ENCODE peak calls at places on chromosomes 3 and 15, in six cellular contexts. P, M, C, B, D and X are unnamed samples.

GRCh38 chr3:34106879-34107278 is 308.4 kb downstream of the PDCD6IP start:
- DNase-seq in P (no peak), M (peak; percentile 27), C (no peak), B (no peak), D (no peak), X (no peak)

GRCh38 chr3:177519588-177519987 is 322.3 kb upstream of the TBL1XR1 start:
- DNase-seq in P (no peak), M (peak; percentile 52), C (no peak), B (no peak), D (no peak), X (no peak)

GRCh38 chr3:66276705-66277274 is 56.0 kb downstream of the SLC25A26 start:
- DNase-seq in P (peak; percentile 32), M (peak; percentile 68), C (no peak), B (peak; percentile 39), D (no peak), X (peak; percentile 87)

GRCh38 chr15:58748040-58748786 is 1.3 kb downstream of the ADAM10 start:
- DNase-seq in P (no peak), M (no peak), C (no peak), B (no peak), D (no peak), X (peak; percentile 27)

GRCh38 chr3:105511031-105511430 is 144.3 kb downstream of the ALCAM start:
- DNase-seq in P (no peak), M (no peak), C (no peak), B (no peak), D (no peak), X (no peak)

GRCh38 chr3:64240445-64240844 is 15.2 kb upstream of the PRICKLE2 start:
- DNase-seq in P (no peak), M (no peak), C (no peak), B (no peak), D (no peak), X (no peak)

GRCh38 chr3:18655827-18656226 is 230.7 kb upstream of the SATB1 start:
- DNase-seq in P (no peak), M (no peak), C (no peak), B (no peak), D (no peak), X (no peak)

GRCh38 chr3:134974621-134975020 is 179.6 kb downstream of the EPHB1 start:
- DNase-seq in P (no peak), M (no peak), C (no peak), B (no peak), D (no peak), X (no peak)

GRCh38 chr3:180416111-180416541 is 185.8 kb upstream of the TTC14 start:
- DNase-seq in P (no peak), M (no peak), C (no peak), B (no peak), D (no peak), X (no peak)

GRCh38 chr3:138348950-138349739 is 766 bp downstream of the MRAS start:
- DNase-seq in P (peak; percentile 40), M (no peak), C (peak; percentile 56), B (no peak), D (no peak), X (no peak)

GRCh38 chr3:105424412-105425152 is 57.9 kb downstream of the ALCAM start:
- DNase-seq in P (no peak), M (no peak), C (no peak), B (no peak), D (no peak), X (no peak)

GRCh38 chr3:71117572-71118247 is 465.8 kb downstream of the FOXP1 start:
- DNase-seq in P (no peak), M (no peak), C (no peak), B (no peak), D (no peak), X (no peak)

GRCh38 chr3:133792171-133792763 is 13.3 kb upstream of the SRPRB start:
- DNase-seq in P (no peak), M (no peak), C (no peak), B (no peak), D (no peak), X (peak; percentile 4)

GRCh38 chr3:43994594-43995077 is 247.1 kb upstream of the TOPAZ1 start:
- DNase-seq in P (no peak), M (no peak), C (no peak), B (no peak), D (no peak), X (no peak)

GRCh38 chr3:158430968-158431367 is 140.0 kb upstream of the MLF1 start:
- DNase-seq in P (no peak), M (no peak), C (no peak), B (no peak), D (no peak), X (no peak)

GRCh38 chr3:146679191-146679590 is 74.0 kb upstream of the PLSCR5 start:
- DNase-seq in P (no peak), M (no peak), C (no peak), B (no peak), D (no peak), X (no peak)

GRCh38 chr3:32002536-32003368 is 21.2 kb downstream of the ZNF860 start:
- DNase-seq in P (no peak), M (no peak), C (no peak), B (no peak), D (no peak), X (no peak)

GRCh38 chr15:39173426-39173825 is 407.5 kb upstream of the THBS1 start:
- DNase-seq in P (no peak), M (no peak), C (no peak), B (no peak), D (no peak), X (no peak)

GRCh38 chr3:194318511-194319161 is 32.5 kb downstream of the CPN2 start:
- DNase-seq in P (no peak), M (no peak), C (peak; percentile 4), B (no peak), D (no peak), X (no peak)

GRCh38 chr15:96474274-96474673 is 143.8 kb downstream of the NR2F2 start:
- DNase-seq in P (no peak), M (no peak), C (no peak), B (no peak), D (no peak), X (no peak)

GRCh38 chr3:106276755-106277612 is 408.2 kb upstream of the CBLB start:
- DNase-seq in P (no peak), M (no peak), C (no peak), B (no peak), D (no peak), X (no peak)

GRCh38 chr3:111012388-111013248 is 59.0 kb upstream of the NECTIN3 start:
- DNase-seq in P (peak; percentile 16), M (peak; percentile 17), C (no peak), B (no peak), D (no peak), X (no peak)

GRCh38 chr15:44082558-44083151 is 112.4 kb downstream of the FRMD5 start:
- DNase-seq in P (no peak), M (no peak), C (no peak), B (no peak), D (no peak), X (no peak)

GRCh38 chr15:101439920-101440319 is 49.6 kb downstream of the PCSK6 start:
- DNase-seq in P (no peak), M (no peak), C (no peak), B (no peak), D (no peak), X (no peak)

DNA sequence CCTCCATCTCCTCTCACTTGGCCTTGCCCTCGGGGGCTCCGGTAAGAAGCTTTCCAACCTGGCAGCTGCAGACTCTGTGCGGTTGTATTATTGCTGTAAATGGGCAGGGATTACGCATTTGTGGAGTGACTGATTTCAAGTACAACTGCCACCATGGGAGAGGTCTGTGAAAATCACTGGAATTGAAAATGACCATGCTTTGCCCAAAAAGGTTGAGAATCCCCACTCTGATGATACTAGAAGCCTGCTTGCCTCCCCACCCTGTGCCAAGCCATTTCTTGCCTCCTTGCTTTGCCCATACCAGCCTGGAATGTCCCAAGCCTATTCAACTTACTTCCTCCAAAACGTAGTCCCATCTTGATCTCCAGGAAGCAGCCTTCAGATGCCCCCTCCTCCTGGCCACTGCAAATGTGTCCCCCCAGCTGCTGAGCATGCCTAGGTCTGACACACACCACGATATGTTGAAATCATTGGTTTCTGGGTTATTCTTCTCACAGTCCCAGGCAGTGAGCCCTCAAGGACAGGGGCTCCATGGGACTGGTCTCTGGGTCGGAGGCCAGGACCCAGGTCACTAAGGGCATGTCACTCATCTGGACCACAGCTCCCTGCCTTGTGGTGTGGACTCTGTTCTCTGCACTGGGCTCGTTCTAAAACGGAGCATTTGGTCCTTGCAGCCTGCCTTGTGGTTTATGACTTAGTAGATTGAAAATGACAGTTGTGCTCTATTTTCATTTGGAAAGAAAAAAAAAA is 42.9 kb downstream of the SMAD3 start:
- DNase-seq in P (no peak), M (no peak), C (no peak), B (no peak), D (no peak), X (no peak)
- H3K27ac ChIP-seq in P (no peak overlapping the region), M (no peak overlapping the region), C (no peak overlapping the region), B (no peak overlapping the region), D (peak overlapping the region; percentile 82), X (no peak overlapping the region)

GRCh38 chr3:187264946-187265345 is 26.6 kb downstream of the MASP1 start:
- DNase-seq in P (no peak), M (no peak), C (no peak), B (no peak), D (no peak), X (no peak)
- H3K27ac ChIP-seq in P (no peak overlapping the region), M (no peak overlapping the region), C (peak overlapping the region; percentile 80), B (no peak overlapping the region), D (peak overlapping the region; percentile 11), X (no peak overlapping the region)

DNA sequence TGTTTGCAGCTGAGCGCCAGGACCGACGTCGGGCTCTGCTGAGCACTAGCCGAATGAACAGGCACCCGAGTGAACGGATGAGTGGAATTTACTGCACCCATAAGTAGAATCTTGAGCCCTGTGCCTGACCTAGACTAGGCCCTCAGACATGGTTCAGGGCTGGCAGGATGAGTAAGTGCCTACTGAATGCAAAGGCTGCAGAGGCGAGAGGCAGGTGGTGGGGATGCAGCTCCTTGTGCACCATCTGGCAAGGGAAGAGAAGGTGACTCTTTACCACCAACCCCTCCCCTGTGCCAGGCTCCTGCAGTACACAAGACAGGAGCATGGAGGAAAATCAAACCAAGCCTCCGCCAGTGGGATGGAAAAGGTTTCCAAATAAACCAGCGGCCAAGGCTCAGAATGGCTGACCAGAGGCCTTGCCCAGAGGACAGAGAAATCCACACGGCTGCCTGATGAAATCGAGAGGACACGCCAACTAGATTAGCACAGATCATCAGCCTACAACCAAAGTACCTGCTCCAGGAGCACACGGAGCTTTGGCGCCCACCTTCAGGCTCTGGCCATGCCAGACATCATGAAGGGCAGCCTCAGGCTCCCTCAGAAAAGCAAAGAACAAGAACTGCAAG is 141.7 kb upstream of the IQSEC1 start:
- DNase-seq in P (no peak), M (no peak), C (no peak), B (no peak), D (no peak), X (no peak)
- H3K27ac ChIP-seq in P (no peak overlapping the region), M (no peak overlapping the region), C (no peak overlapping the region), B (no peak overlapping the region), D (no peak overlapping the region), X (no peak overlapping the region)

GRCh38 chr3:197490659-197491058 is 65.1 kb downstream of the BDH1 start:
- DNase-seq in P (no peak), M (no peak), C (no peak), B (no peak), D (no peak), X (no peak)
- H3K27ac ChIP-seq in P (no peak overlapping the region), M (peak overlapping the region; percentile 37), C (no peak overlapping the region), B (no peak overlapping the region), D (no peak overlapping the region), X (no peak overlapping the region)